ENCODE peak calls at places on chromosome 1, in seven cellular contexts. O is thoracic aorta; Y is right atrium auricular region; M is left ventricle myocardium superior; R is GM04504; D is stimulated activated CD4-positive, alpha-beta T cell treated with anti-CD3 and anti-CD28 coated beads, Interleukin-1b, Interleukin-23, amount 100 ng/mL, for 48 hours; B is iris pigment epithelial cell. E is an unnamed sample.

GRCh38 chr1:9231648-9232332 is 2.8 kb upstream of the H6PD start:
- DNase-seq in O (no peak), Y (no peak), M (no peak), R (no peak), D (no peak), B (peak; percentile 70), E (peak; percentile 48)

GRCh38 chr1:109620396-109620817 is 770 bp downstream of the AMPD2 start:
- DNase-seq in O (no peak), Y (no peak), M (peak; percentile 60), R (peak; percentile 42), D (no peak), B (peak; percentile 64), E (peak; percentile 52)

GRCh38 chr1:227733751-227734545 is 1.2 kb downstream of the JMJD4 start:
- DNase-seq in O (no peak), Y (no peak), M (no peak), R (no peak), D (no peak), B (no peak), E (no peak)

GRCh38 chr1:241844593-241844992 is 3.4 kb upstream of the EXO1 start:
- DNase-seq in O (no peak), Y (no peak), M (no peak), R (no peak), D (no peak), B (no peak), E (no peak)

GRCh38 chr1:27650527-27651175 is 15.7 kb upstream of the FGR start:
- DNase-seq in O (no peak), Y (no peak), M (no peak), R (peak; percentile 50), D (no peak), B (peak; percentile 59), E (no peak)

GRCh38 chr1:39410915-39411436 is 80.5 kb upstream of the BMP8A start:
- DNase-seq in O (no peak), Y (peak; percentile 85), M (peak; percentile 90), R (peak; percentile 92), D (peak; percentile 71), B (peak; percentile 94), E (peak; percentile 92)

GRCh38 chr1:27864264-27864895 is 8.0 kb upstream of the THEMIS2 start:
- DNase-seq in O (no peak), Y (no peak), M (no peak), R (no peak), D (peak; percentile 39), B (no peak), E (no peak)

GRCh38 chr1:168112673-168113305 is 23.9 kb downstream of the GPR161 start:
- DNase-seq in O (no peak), Y (no peak), M (peak; percentile 50), R (no peak), D (peak; percentile 66), B (peak; percentile 89), E (peak; percentile 55)

GRCh38 chr1:162696286-162696862 is 64.1 kb downstream of the DDR2 start:
- DNase-seq in O (no peak), Y (peak; percentile 82), M (peak; percentile 82), R (peak; percentile 75), D (no peak), B (peak; percentile 93), E (peak; percentile 95)

GRCh38 chr1:109312246-109312645 is 5.4 kb upstream of the MYBPHL start:
- DNase-seq in O (no peak), Y (no peak), M (no peak), R (no peak), D (no peak), B (no peak), E (peak; percentile 73)

GRCh38 chr1:2079396-2080085 is 29.3 kb downstream of the PRKCZ start:
- DNase-seq in O (no peak), Y (no peak), M (no peak), R (no peak), D (no peak), B (no peak), E (no peak)

GRCh38 chr1:16716691-16717173 is 23.6 kb upstream of the RNU1-4 start:
- DNase-seq in O (no peak), Y (no peak), M (no peak), R (no peak), D (no peak), B (no peak), E (no peak)

GRCh38 chr1:55632058-55632457 is 416.9 kb upstream of the USP24 start:
- DNase-seq in O (no peak), Y (no peak), M (no peak), R (peak; percentile 59), D (no peak), B (peak; percentile 87), E (peak; percentile 7)

GRCh38 chr1:209769956-209770355 is 14.1 kb downstream of the TRAF3IP3 start:
- DNase-seq in O (no peak), Y (no peak), M (no peak), R (no peak), D (no peak), B (peak; percentile 30), E (no peak)

GRCh38 chr1:155650231-155650757 is 38.3 kb downstream of the YY1AP1 start:
- DNase-seq in O (no peak), Y (no peak), M (no peak), R (no peak), D (no peak), B (no peak), E (no peak)

GRCh38 chr1:14946567-14947285 is 206.8 kb upstream of the TMEM51 start:
- DNase-seq in O (peak; percentile 15), Y (no peak), M (no peak), R (peak; percentile 58), D (no peak), B (peak; percentile 92), E (peak; percentile 74)